ENCODE peak calls at places on chromosomes 5 and 9, in nine cellular contexts. One of them, this sample, is unnamed.

GRCh38 chr5:168755548-168756093 is 176.5 kb upstream of the PANK3 start:
- DNase-seq in Peyer's patch: no peak
- DNase-seq in uterus: no peak
- DNase-seq in hepatocyte: no peak
- DNase-seq in CD8-positive, alpha-beta memory T cell: no peak
- DNase-seq in neural progenitor cell: no peak
- DNase-seq in testis: no peak
- DNase-seq in colonic mucosa: no peak
- DNase-seq in neuronal stem cell: no peak
- DNase-seq in this sample: no peak

GRCh38 chr5:34680896-34681295 is 24.8 kb downstream of the RAI14 start:
- DNase-seq in CD8-positive, alpha-beta memory T cell: no peak
- DNase-seq in uterus: no peak
- DNase-seq in Peyer's patch: no peak
- DNase-seq in colonic mucosa: no peak
- DNase-seq in hepatocyte: no peak
- DNase-seq in neural progenitor cell: no peak
- DNase-seq in testis: no peak
- DNase-seq in neuronal stem cell: no peak
- DNase-seq in this sample: no peak

GRCh38 chr9:82982271-82982880 is 80.6 kb downstream of the RASEF start:
- DNase-seq in neuronal stem cell: no peak
- DNase-seq in neural progenitor cell: no peak
- DNase-seq in CD8-positive, alpha-beta memory T cell: no peak
- DNase-seq in testis: no peak
- DNase-seq in colonic mucosa: no peak
- DNase-seq in uterus: no peak
- DNase-seq in hepatocyte: no peak
- DNase-seq in Peyer's patch: no peak
- DNase-seq in this sample: peak; percentile 70

GRCh38 chr5:149708981-149709594 is 21.0 kb upstream of the PPARGC1B start:
- DNase-seq in testis: no peak
- DNase-seq in hepatocyte: no peak
- DNase-seq in Peyer's patch: no peak
- DNase-seq in colonic mucosa: no peak
- DNase-seq in CD8-positive, alpha-beta memory T cell: no peak
- DNase-seq in neuronal stem cell: no peak
- DNase-seq in neural progenitor cell: no peak
- DNase-seq in uterus: no peak
- DNase-seq in this sample: no peak

GRCh38 chr9:124693403-124693802 is 77.7 kb downstream of the NR6A1 start:
- DNase-seq in CD8-positive, alpha-beta memory T cell: no peak
- DNase-seq in uterus: no peak
- DNase-seq in neural progenitor cell: no peak
- DNase-seq in neuronal stem cell: no peak
- DNase-seq in Peyer's patch: no peak
- DNase-seq in colonic mucosa: no peak
- DNase-seq in testis: no peak
- DNase-seq in hepatocyte: no peak
- DNase-seq in this sample: peak; percentile 27

GRCh38 chr9:80649001-80649420 is 1040.3 kb downstream of the TLE1 start:
- DNase-seq in CD8-positive, alpha-beta memory T cell: no peak
- DNase-seq in testis: peak; percentile 23
- DNase-seq in hepatocyte: peak; percentile 56
- DNase-seq in neural progenitor cell: no peak
- DNase-seq in neuronal stem cell: no peak
- DNase-seq in Peyer's patch: no peak
- DNase-seq in uterus: peak; percentile 52
- DNase-seq in colonic mucosa: peak; percentile 23
- DNase-seq in this sample: peak; percentile 67

GRCh38 chr9:26331223-26331622 is 561.4 kb downstream of the CAAP1 start:
- DNase-seq in hepatocyte: no peak
- DNase-seq in Peyer's patch: no peak
- DNase-seq in colonic mucosa: no peak
- DNase-seq in CD8-positive, alpha-beta memory T cell: no peak
- DNase-seq in uterus: no peak
- DNase-seq in testis: no peak
- DNase-seq in neuronal stem cell: no peak
- DNase-seq in neural progenitor cell: no peak
- DNase-seq in this sample: peak; percentile 27

GRCh38 chr9:112819635-112820496 is 69.3 kb downstream of the SNX30 start:
- DNase-seq in neural progenitor cell: peak; percentile 76
- DNase-seq in uterus: peak; percentile 59
- DNase-seq in testis: peak; percentile 69
- DNase-seq in colonic mucosa: peak; percentile 45
- DNase-seq in CD8-positive, alpha-beta memory T cell: no peak
- DNase-seq in neuronal stem cell: peak; percentile 33
- DNase-seq in hepatocyte: peak; percentile 83
- DNase-seq in Peyer's patch: no peak
- DNase-seq in this sample: peak; percentile 68

GRCh38 chr9:108544866-108545265 is 310.9 kb downstream of the ACTL7B start:
- DNase-seq in hepatocyte: no peak
- DNase-seq in uterus: no peak
- DNase-seq in testis: no peak
- DNase-seq in Peyer's patch: no peak
- DNase-seq in neural progenitor cell: no peak
- DNase-seq in colonic mucosa: no peak
- DNase-seq in CD8-positive, alpha-beta memory T cell: no peak
- DNase-seq in neuronal stem cell: no peak
- DNase-seq in this sample: no peak

GRCh38 chr9:126497673-126498255 is 116.0 kb upstream of the LMX1B start:
- DNase-seq in hepatocyte: no peak
- DNase-seq in testis: no peak
- DNase-seq in CD8-positive, alpha-beta memory T cell: no peak
- DNase-seq in Peyer's patch: no peak
- DNase-seq in uterus: no peak
- DNase-seq in colonic mucosa: no peak
- DNase-seq in neuronal stem cell: no peak
- DNase-seq in neural progenitor cell: no peak
- DNase-seq in this sample: no peak

GRCh38 chr5:55306641-55307382 is 682 bp downstream of the DHX29 start:
- DNase-seq in hepatocyte: no peak
- DNase-seq in uterus: no peak
- DNase-seq in colonic mucosa: no peak
- DNase-seq in neural progenitor cell: no peak
- DNase-seq in testis: peak; percentile 16
- DNase-seq in neuronal stem cell: no peak
- DNase-seq in Peyer's patch: no peak
- DNase-seq in CD8-positive, alpha-beta memory T cell: no peak
- DNase-seq in this sample: no peak

GRCh38 chr9:87350915-87351314 is 146.8 kb upstream of the DAPK1 start:
- DNase-seq in colonic mucosa: no peak
- DNase-seq in uterus: no peak
- DNase-seq in Peyer's patch: no peak
- DNase-seq in testis: no peak
- DNase-seq in hepatocyte: peak; percentile 39
- DNase-seq in neural progenitor cell: no peak
- DNase-seq in CD8-positive, alpha-beta memory T cell: no peak
- DNase-seq in neuronal stem cell: no peak
- DNase-seq in this sample: no peak

GRCh38 chr9:105646879-105647594 is 15.2 kb upstream of the TAL2 start:
- DNase-seq in testis: no peak
- DNase-seq in neuronal stem cell: no peak
- DNase-seq in Peyer's patch: no peak
- DNase-seq in colonic mucosa: no peak
- DNase-seq in uterus: no peak
- DNase-seq in hepatocyte: no peak
- DNase-seq in CD8-positive, alpha-beta memory T cell: no peak
- DNase-seq in neural progenitor cell: peak; percentile 61
- DNase-seq in this sample: no peak

GRCh38 chr5:116939641-116940040 is 365.0 kb upstream of the SEMA6A start:
- DNase-seq in colonic mucosa: no peak
- DNase-seq in CD8-positive, alpha-beta memory T cell: no peak
- DNase-seq in uterus: no peak
- DNase-seq in hepatocyte: no peak
- DNase-seq in neuronal stem cell: no peak
- DNase-seq in testis: no peak
- DNase-seq in neural progenitor cell: no peak
- DNase-seq in Peyer's patch: no peak
- DNase-seq in this sample: peak; percentile 90

GRCh38 chr9:112917987-112918362 is 27.3 kb upstream of the SLC46A2 start:
- DNase-seq in neural progenitor cell: no peak
- DNase-seq in colonic mucosa: no peak
- DNase-seq in Peyer's patch: no peak
- DNase-seq in CD8-positive, alpha-beta memory T cell: no peak
- DNase-seq in hepatocyte: no peak
- DNase-seq in testis: no peak
- DNase-seq in uterus: no peak
- DNase-seq in neuronal stem cell: no peak
- DNase-seq in this sample: no peak

GRCh38 chr5:61796773-61797172 is 464.7 kb downstream of the ZSWIM6 start:
- DNase-seq in testis: no peak
- DNase-seq in hepatocyte: no peak
- DNase-seq in neural progenitor cell: no peak
- DNase-seq in uterus: no peak
- DNase-seq in neuronal stem cell: no peak
- DNase-seq in colonic mucosa: no peak
- DNase-seq in Peyer's patch: no peak
- DNase-seq in CD8-positive, alpha-beta memory T cell: no peak
- DNase-seq in this sample: no peak

GRCh38 chr5:16881253-16881652 is 54.8 kb downstream of the MYO10 start:
- DNase-seq in testis: no peak
- DNase-seq in hepatocyte: peak; percentile 71
- DNase-seq in uterus: no peak
- DNase-seq in neural progenitor cell: no peak
- DNase-seq in colonic mucosa: peak; percentile 79
- DNase-seq in neuronal stem cell: no peak
- DNase-seq in Peyer's patch: no peak
- DNase-seq in CD8-positive, alpha-beta memory T cell: no peak
- DNase-seq in this sample: no peak
- H3K27ac ChIP-seq in testis: no peak overlapping the region
- H3K27ac ChIP-seq in hepatocyte: peak overlapping the region; percentile 52
- H3K27ac ChIP-seq in uterus: no peak overlapping the region
- H3K27ac ChIP-seq in neural progenitor cell: no peak overlapping the region
- H3K27ac ChIP-seq in colonic mucosa: peak overlapping the region; percentile 46
- H3K27ac ChIP-seq in neuronal stem cell: no peak overlapping the region
- H3K27ac ChIP-seq in Peyer's patch: no peak overlapping the region
- H3K27ac ChIP-seq in CD8-positive, alpha-beta memory T cell: no peak overlapping the region
- H3K27ac ChIP-seq in this sample: peak overlapping the region; percentile 13

DNA sequence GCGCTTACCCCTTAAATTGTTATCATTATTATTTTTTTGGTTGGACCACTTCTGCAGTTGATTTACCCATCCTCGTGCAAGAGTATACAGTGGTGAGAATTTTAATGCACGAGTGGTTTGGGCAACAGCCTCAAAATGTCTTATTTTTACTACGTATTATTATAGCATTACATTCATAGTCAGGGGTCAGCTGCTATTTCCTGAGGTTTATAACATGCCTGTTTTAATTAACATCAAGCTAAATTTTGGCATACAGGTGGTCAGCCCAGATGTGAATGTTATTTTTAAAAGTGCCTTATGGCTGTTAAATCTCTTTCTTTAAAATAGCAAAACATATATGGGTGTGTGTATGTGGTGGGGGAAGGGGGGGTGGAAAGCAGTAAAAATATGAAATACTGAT is 424.4 kb upstream of the CLINT1 start:
- DNase-seq in colonic mucosa: no peak
- DNase-seq in hepatocyte: no peak
- DNase-seq in CD8-positive, alpha-beta memory T cell: no peak
- DNase-seq in Peyer's patch: no peak
- DNase-seq in neuronal stem cell: no peak
- DNase-seq in neural progenitor cell: no peak
- DNase-seq in uterus: no peak
- DNase-seq in testis: no peak
- DNase-seq in this sample: no peak
- H3K4me1 ChIP-seq in colonic mucosa: no peaks in the 10 kb centered on the region
- H3K4me1 ChIP-seq in hepatocyte: peaks cover 10% of the 10 kb centered on the region
- H3K4me1 ChIP-seq in CD8-positive, alpha-beta memory T cell: no peaks in the 10 kb centered on the region
- H3K4me1 ChIP-seq in Peyer's patch: no peaks in the 10 kb centered on the region
- H3K4me1 ChIP-seq in neuronal stem cell: no peaks in the 10 kb centered on the region
- H3K4me1 ChIP-seq in neural progenitor cell: no peaks in the 10 kb centered on the region
- H3K4me1 ChIP-seq in uterus: no peaks in the 10 kb centered on the region
- H3K4me1 ChIP-seq in testis: no peaks in the 10 kb centered on the region
- H3K4me1 ChIP-seq in this sample: peaks cover 6% of the 10 kb centered on the region

GRCh38 chr5:13201022-13201421 is 743.5 kb downstream of the DNAH5 start:
- DNase-seq in neuronal stem cell: no peak
- DNase-seq in colonic mucosa: no peak
- DNase-seq in hepatocyte: no peak
- DNase-seq in testis: no peak
- DNase-seq in uterus: no peak
- DNase-seq in CD8-positive, alpha-beta memory T cell: no peak
- DNase-seq in neural progenitor cell: no peak
- DNase-seq in Peyer's patch: no peak
- DNase-seq in this sample: no peak
- H3K4me3 ChIP-seq in neuronal stem cell: no peak overlapping the region
- H3K4me3 ChIP-seq in colonic mucosa: no peak overlapping the region
- H3K4me3 ChIP-seq in hepatocyte: no peak overlapping the region
- H3K4me3 ChIP-seq in testis: no peak overlapping the region
- H3K4me3 ChIP-seq in uterus: no peak overlapping the region
- H3K4me3 ChIP-seq in CD8-positive, alpha-beta memory T cell: no peak overlapping the region
- H3K4me3 ChIP-seq in neural progenitor cell: no peak overlapping the region
- H3K4me3 ChIP-seq in Peyer's patch: no peak overlapping the region
- H3K4me3 ChIP-seq in this sample: no peak overlapping the region

GRCh38 chr9:38019731-38020130 is 49.3 kb downstream of the SHB start:
- DNase-seq in uterus: no peak
- DNase-seq in hepatocyte: no peak
- DNase-seq in neural progenitor cell: no peak
- DNase-seq in testis: no peak
- DNase-seq in Peyer's patch: no peak
- DNase-seq in colonic mucosa: no peak
- DNase-seq in CD8-positive, alpha-beta memory T cell: no peak
- DNase-seq in neuronal stem cell: no peak
- DNase-seq in this sample: no peak
- H3K27ac ChIP-seq in uterus: no peak overlapping the region
- H3K27ac ChIP-seq in hepatocyte: peak overlapping the region; percentile 87
- H3K27ac ChIP-seq in neural progenitor cell: peak overlapping the region; percentile 88
- H3K27ac ChIP-seq in testis: no peak overlapping the region
- H3K27ac ChIP-seq in Peyer's patch: no peak overlapping the region
- H3K27ac ChIP-seq in colonic mucosa: peak overlapping the region; percentile 27
- H3K27ac ChIP-seq in CD8-positive, alpha-beta memory T cell: no peak overlapping the region
- H3K27ac ChIP-seq in neuronal stem cell: no peak overlapping the region
- H3K27ac ChIP-seq in this sample: peak overlapping the region; percentile 92